ENCODE peak calls at places on chromosomes 5 and 9, in eight cellular contexts. G is iris pigment epithelial cell, Z is GM23248, P is KBM-7, C is sciatic nerve, M is LoVo, K is RPMI8226, X is glomerular endothelial cell. J is an unnamed sample.
A peak's percentile ranks its signal among the peaks of the same experiment; 100 is the strongest.

GRCh38 chr9:30815585-30815984 is 1568.9 kb upstream of the ACO1 start:
- DNase-seq in G (no peak), Z (no peak), P (no peak), C (no peak), M (no peak), K (no peak), X (no peak), J (no peak)

GRCh38 chr5:16889203-16889971 is 46.7 kb downstream of the MYO10 start:
- DNase-seq in G (peak; percentile 84), Z (peak; percentile 40), P (no peak), C (no peak), M (peak; percentile 73), K (no peak), X (no peak), J (no peak)

GRCh38 chr5:126852916-126853315 is 76.0 kb downstream of the LMNB1 start:
- DNase-seq in G (no peak), Z (no peak), P (no peak), C (no peak), M (no peak), K (no peak), X (no peak), J (no peak)

GRCh38 chr9:83630938-83631457 is 8.1 kb downstream of the IDNK start:
- DNase-seq in G (peak; percentile 36), Z (no peak), P (no peak), C (no peak), M (no peak), K (no peak), X (no peak), J (no peak)

GRCh38 chr5:133944263-133945230 is 23.9 kb downstream of the C5orf15 start:
- DNase-seq in G (peak; percentile 47), Z (peak; percentile 72), P (peak; percentile 76), C (peak; percentile 59), M (peak; percentile 16), K (peak; percentile 88), X (no peak), J (no peak)

GRCh38 chr5:36357391-36357790 is 55.7 kb upstream of the RANBP3L start:
- DNase-seq in G (peak; percentile 78), Z (peak; percentile 78), P (peak; percentile 8), C (no peak), M (no peak), K (no peak), X (no peak), J (no peak)

GRCh38 chr9:121048618-121049017 is 1.5 kb downstream of the C5 start:
- DNase-seq in G (no peak), Z (peak; percentile 12), P (no peak), C (no peak), M (no peak), K (no peak), X (no peak), J (no peak)

GRCh38 chr5:146580237-146580636 is 64.2 kb upstream of the GPR151 start:
- DNase-seq in G (no peak), Z (no peak), P (peak; percentile 19), C (no peak), M (no peak), K (no peak), X (no peak), J (no peak)

GRCh38 chr5:1926471-1927341 is 44.0 kb upstream of the IRX4 start:
- DNase-seq in G (no peak), Z (no peak), P (no peak), C (no peak), M (no peak), K (peak; percentile 68), X (no peak), J (no peak)

GRCh38 chr9:96486351-96487029 is 36.5 kb downstream of the HABP4 start:
- DNase-seq in G (peak; percentile 91), Z (peak; percentile 92), P (no peak), C (peak; percentile 80), M (no peak), K (no peak), X (no peak), J (peak; percentile 83)

GRCh38 chr5:17099946-17100345 is 117.5 kb upstream of the BASP1 start:
- DNase-seq in G (no peak), Z (no peak), P (no peak), C (no peak), M (no peak), K (peak; percentile 6), X (no peak), J (no peak)

GRCh38 chr5:141523991-141524390 is 35.1 kb downstream of the PCDHGC5 start:
- DNase-seq in G (no peak), Z (no peak), P (no peak), C (no peak), M (no peak), K (no peak), X (no peak), J (no peak)